ENCODE peak calls at places on chromosome 11, in six cellular contexts. K is T-helper 1 cell; T is stimulated activated CD4-positive, alpha-beta T cell treated with anti-CD3 and anti-CD28 coated beads, Interleukin-15, amount 100 ng/mL, for 48 hours; N is effector memory CD8-positive, alpha-beta T cell; B is stromal cell of bone marrow; O is substantia nigra. F is an unnamed sample.

GRCh38 chr11:94563176-94563847 is 3.9 kb upstream of the PIWIL4 start:
- DNase-seq in N (no peak), K (no peak), O (no peak), T (no peak), B (peak; percentile 63), F (peak; percentile 44)

GRCh38 chr11:58059011-58059358 is 28.2 kb downstream of the OR6Q1 start:
- DNase-seq in O (no peak), N (no peak), K (no peak), T (no peak), B (peak; percentile 15), F (peak; percentile 89)

GRCh38 chr11:36510567-36511020 is 522 bp upstream of the TRAF6 start:
- DNase-seq in T (no peak), K (no peak), O (no peak), N (no peak), B (no peak), F (no peak)

GRCh38 chr11:61281581-61282250 is 13.4 kb downstream of the VWCE start:
- DNase-seq in N (no peak), B (no peak), O (no peak), K (no peak), T (no peak), F (no peak)

GRCh38 chr11:102453286-102453797 is 777 bp upstream of the TMEM123 start:
- DNase-seq in O (peak; percentile 48), B (no peak), K (no peak), T (no peak), N (no peak), F (no peak)

GRCh38 chr11:95705485-95706124 is 84.0 kb downstream of the FAM76B start:
- DNase-seq in K (peak; percentile 71), N (peak; percentile 77), B (peak; percentile 78), T (peak; percentile 79), O (peak; percentile 80), F (peak; percentile 54)

GRCh38 chr11:64870176-64870892 is 8.1 kb downstream of the EHD1 start:
- DNase-seq in T (no peak), O (no peak), N (no peak), B (peak; percentile 88), K (no peak), F (no peak)

GRCh38 chr11:48109046-48109666 is 107.5 kb upstream of the OR4B1 start:
- DNase-seq in K (no peak), O (no peak), N (no peak), T (no peak), B (peak; percentile 27), F (no peak)

GRCh38 chr11:27440090-27440489 is 32.5 kb downstream of the LGR4 start:
- DNase-seq in B (no peak), O (no peak), T (no peak), K (no peak), N (no peak), F (no peak)

GRCh38 chr11:91081440-91082088 is 858.7 kb upstream of the CHORDC1 start:
- DNase-seq in T (no peak), K (no peak), O (no peak), N (no peak), B (peak; percentile 63), F (no peak)

GRCh38 chr11:86390499-86390898 is 15.8 kb downstream of the CCDC81 start:
- DNase-seq in B (no peak), O (no peak), N (no peak), T (no peak), K (no peak), F (no peak)

GRCh38 chr11:7909585-7910325 is 21.3 kb downstream of the OR10A6 start:
- DNase-seq in O (no peak), T (no peak), K (no peak), B (no peak), N (no peak), F (no peak)

GRCh38 chr11:7449196-7449840 is 36.0 kb upstream of the OLFML1 start:
- DNase-seq in N (no peak), O (no peak), T (no peak), K (no peak), B (no peak), F (no peak)

GRCh38 chr11:33713914-33714398 is 13.3 kb upstream of the C11orf91 start:
- DNase-seq in T (no peak), K (no peak), B (no peak), O (no peak), N (no peak), F (no peak)

GRCh38 chr11:123546515-123546914 is 107.9 kb downstream of the SCN3B start:
- DNase-seq in O (no peak), N (no peak), K (no peak), T (no peak), B (peak; percentile 55), F (peak; percentile 30)

GRCh38 chr11:99968336-99968735 is 718.8 kb upstream of the ARHGAP42 start:
- DNase-seq in K (no peak), T (no peak), B (no peak), N (no peak), O (no peak), F (no peak)

GRCh38 chr11:73338279-73338678 is 30.2 kb downstream of the ARHGEF17 start:
- DNase-seq in K (no peak), B (no peak), T (no peak), N (no peak), O (no peak), F (no peak)

GRCh38 chr11:121625784-121626506 is 173.2 kb upstream of the SORL1-AS1 start:
- DNase-seq in K (no peak), N (no peak), T (no peak), B (peak; percentile 39), O (no peak), F (no peak)

GRCh38 chr11:67302571-67303131 is 679 bp upstream of the SSH3 start:
- DNase-seq in B (no peak), T (no peak), N (no peak), O (no peak), K (no peak), F (no peak)

GRCh38 chr11:78000193-78000592 is 5.7 kb upstream of the INTS4 start:
- DNase-seq in T (peak; percentile 10), O (peak; percentile 13), N (peak; percentile 25), B (peak; percentile 46), K (peak; percentile 15), F (peak; percentile 28)

GRCh38 chr11:120956710-120957500 is 67.0 kb upstream of the TBCEL start:
- DNase-seq in N (peak; percentile 6), K (no peak), T (no peak), B (no peak), O (no peak), F (no peak)

GRCh38 chr11:132838621-132839020 is 693.7 kb downstream of the OPCML start:
- DNase-seq in O (no peak), K (no peak), N (no peak), T (no peak), B (peak; percentile 30), F (no peak)

GRCh38 chr11:65491614-65492386 is 7.0 kb upstream of the MALAT1 start:
- DNase-seq in N (no peak), K (no peak), T (no peak), B (peak; percentile 98), O (peak; percentile 36), F (peak; percentile 95)

GRCh38 chr11:3203221-3204043 is 15.2 kb downstream of the MRGPRG start:
- DNase-seq in O (no peak), T (no peak), B (no peak), K (no peak), N (no peak), F (no peak)

GRCh38 chr11:2207773-2208621 is 36.4 kb upstream of the TH start:
- DNase-seq in N (no peak), O (no peak), K (no peak), B (no peak), T (no peak), F (no peak)

GRCh38 chr11:34573537-34573936 is 47.4 kb upstream of the EHF start:
- DNase-seq in K (no peak), T (no peak), O (no peak), B (no peak), N (no peak), F (no peak)

GRCh38 chr11:1825039-1825740 is 9.6 kb upstream of the SYT8 start:
- DNase-seq in B (no peak), O (no peak), N (no peak), T (no peak), K (no peak), F (no peak)

GRCh38 chr11:122082203-122082602 is 33.8 kb downstream of the BLID start:
- DNase-seq in T (no peak), B (no peak), N (no peak), O (no peak), K (no peak), F (no peak)

GRCh38 chr11:119373917-119374631 is 7.4 kb downstream of the USP2 start:
- DNase-seq in B (peak; percentile 61), K (no peak), T (no peak), N (peak; percentile 40), O (peak; percentile 80), F (peak; percentile 22)

GRCh38 chr11:67352546-67353316 is 615 bp downstream of the POLD4 start:
- DNase-seq in K (peak; percentile 59), B (no peak), N (peak; percentile 88), O (no peak), T (no peak), F (no peak)

GRCh38 chr11:119363874-119364590 is 17.5 kb downstream of the USP2 start:
- DNase-seq in T (no peak), B (no peak), K (peak; percentile 57), N (peak; percentile 46), O (peak; percentile 74), F (no peak)

GRCh38 chr11:129386795-129387390 is 11.2 kb downstream of the BARX2 start:
- DNase-seq in N (no peak), K (no peak), T (no peak), O (no peak), B (no peak), F (no peak)

GRCh38 chr11:121656333-121657090 is 203.7 kb upstream of the SORL1-AS1 start:
- DNase-seq in N (no peak), B (no peak), O (peak; percentile 23), T (no peak), K (no peak), F (no peak)

GRCh38 chr11:94840209-94840608 is 72.1 kb downstream of the AMOTL1 start:
- DNase-seq in T (no peak), N (no peak), O (no peak), K (no peak), B (no peak), F (no peak)

GRCh38 chr11:20156876-20157613 is 3.2 kb downstream of the DBX1 start:
- DNase-seq in N (peak; percentile 3), B (no peak), K (peak; percentile 38), O (no peak), T (no peak), F (no peak)

GRCh38 chr11:86469491-86470388 is 95.1 kb downstream of the CCDC81 start:
- DNase-seq in B (no peak), K (no peak), N (no peak), T (no peak), O (no peak), F (no peak)

GRCh38 chr11:34395916-34396555 is 38.2 kb upstream of the ABTB2 start:
- DNase-seq in T (no peak), K (no peak), N (no peak), B (peak; percentile 18), O (no peak), F (peak; percentile 18)

GRCh38 chr11:114774599-114775365 is 96.5 kb downstream of the NXPE2 start:
- DNase-seq in N (no peak), B (no peak), T (peak; percentile 4), O (peak; percentile 17), K (no peak), F (peak; percentile 2)

F was measured in non-pigmented ciliary epithelial cell.